ENCODE peak calls at places on chromosomes 3 and 15, in seven cellular contexts. B is AG04450, I is osteoblast, P is BE2C, E is H1, R is fibroblast of the aortic adventitia, Y is astrocyte of the spinal cord. G is an unnamed sample.

GRCh38 chr3:13289771-13290285 is 130.3 kb downstream of the NUP210 start:
- DNase-seq in E (no peak), I (no peak), P (no peak), R (no peak), B (no peak), Y (no peak), G (no peak)

GRCh38 chr15:74337146-74337545 is 30.3 kb downstream of the CYP11A1 start:
- DNase-seq in B (no peak), I (no peak), R (no peak), E (no peak), P (no peak), Y (no peak), G (no peak)

GRCh38 chr15:26838742-26839460 is 28.0 kb upstream of the GABRA5 start:
- DNase-seq in Y (no peak), R (no peak), I (no peak), E (peak), P (peak), B (no peak), G (no peak)

GRCh38 chr3:45551214-45552010 is 43.1 kb upstream of the LIMD1 start:
- DNase-seq in I (peak), E (peak), Y (peak), B (peak), P (peak), R (peak), G (no peak)

GRCh38 chr3:172213168-172213567 is 173.8 kb downstream of the FNDC3B start:
- DNase-seq in B (no peak), I (no peak), P (no peak), R (peak), Y (no peak), E (no peak), G (no peak)

GRCh38 chr3:151410891-151411559 is 26.5 kb upstream of the P2RY12 start:
- DNase-seq in R (peak), B (no peak), E (no peak), Y (peak), P (no peak), I (no peak), G (no peak)

GRCh38 chr3:171189394-171189793 is 162.9 kb upstream of the SLC2A2 start:
- DNase-seq in Y (no peak), R (no peak), E (no peak), P (no peak), B (no peak), I (no peak), G (peak)

GRCh38 chr3:129277829-129278271 is 820 bp upstream of the HMCES start:
- DNase-seq in E (no peak), Y (peak), P (peak), I (peak), R (peak), B (no peak), G (no peak)

GRCh38 chr3:140541975-140542653 is 135.8 kb upstream of the TRIM42 start:
- DNase-seq in R (no peak), B (no peak), I (no peak), Y (no peak), P (no peak), E (no peak), G (no peak)

GRCh38 chr3:13214847-13215472 is 141.7 kb upstream of the IQSEC1 start:
- DNase-seq in E (no peak), P (no peak), I (peak), R (no peak), Y (no peak), B (no peak), G (no peak)

GRCh38 chr3:124964432-124964831 is 29.9 kb upstream of the MUC13 start:
- DNase-seq in R (peak), I (no peak), B (peak), Y (peak), P (no peak), E (no peak), G (no peak)

GRCh38 chr3:52786330-52787215 is 8.0 kb upstream of the ITIH3 start:
- DNase-seq in Y (no peak), I (peak), P (no peak), R (no peak), B (no peak), E (no peak), G (no peak)

GRCh38 chr15:63870403-63871209 is 36.9 kb upstream of the HERC1 start:
- DNase-seq in P (no peak), Y (peak), E (peak), I (peak), B (peak), R (peak), G (no peak)

GRCh38 chr3:142888099-142888483 is 792 bp downstream of the PCOLCE2 start:
- DNase-seq in B (no peak), P (peak), R (peak), E (no peak), I (peak), Y (peak), G (no peak)

GRCh38 chr3:46717447-46718231 is at the start of gene PRSS50:
- DNase-seq in I (peak), R (no peak), P (no peak), E (no peak), B (no peak), Y (no peak), G (no peak)

GRCh38 chr3:193207290-193207689 is 33.7 kb upstream of the PLAAT1 start:
- DNase-seq in P (no peak), E (no peak), B (no peak), Y (no peak), R (no peak), I (no peak), G (no peak)

GRCh38 chr3:134029256-134029733 is 430 bp downstream of the SLCO2A1 start:
- DNase-seq in R (peak), I (peak), B (no peak), E (no peak), Y (peak), P (no peak), G (no peak)

GRCh38 chr3:194686816-194687637 is 1.3 kb downstream of the FAM43A start:
- DNase-seq in R (peak), I (peak), E (no peak), B (no peak), Y (peak), P (peak), G (peak)

GRCh38 chr3:123834631-123835030 is 49.5 kb downstream of the MYLK start:
- DNase-seq in P (no peak), Y (peak), B (peak), I (peak), E (no peak), R (peak), G (no peak)

DNA sequence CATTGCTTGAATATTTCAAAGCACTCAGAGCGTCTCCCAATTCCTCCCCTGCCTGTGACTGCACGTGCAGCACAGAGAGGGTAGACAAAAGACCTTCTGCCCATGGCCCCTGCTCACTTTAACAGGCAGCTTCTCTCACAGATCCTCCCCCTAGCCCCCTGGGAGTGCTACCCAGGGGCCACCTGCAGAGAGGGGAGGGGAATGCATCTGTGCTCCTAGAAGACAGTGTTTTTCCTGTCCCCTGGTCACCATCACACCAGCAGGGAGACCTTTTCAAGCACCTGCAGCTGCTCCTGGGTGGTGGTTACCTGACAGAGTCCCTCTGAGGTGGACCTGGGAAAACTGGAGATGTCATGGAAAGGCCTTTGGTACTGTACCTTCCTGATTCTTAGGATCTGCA is 56.7 kb upstream of the PRR23C start:
- DNase-seq in B (no peak), Y (no peak), P (no peak), E (no peak), I (no peak), R (no peak), G (no peak)
- TF ChIP-seq CTCF in B (no peak), Y (no peak), P (no peak), E (no peak), I (no peak), R (no peak), G (no peak)

GRCh38 chr15:22961661-22962221 is 18.4 kb downstream of the CYFIP1 start:
- DNase-seq in B (no peak), R (peak), E (no peak), Y (peak), I (peak), P (no peak), G (no peak)
- H3K4me3 ChIP-seq in B (peak), R (peak), E (no peak), Y (no peak), I (peak), P (no peak), G (no peak)

DNA sequence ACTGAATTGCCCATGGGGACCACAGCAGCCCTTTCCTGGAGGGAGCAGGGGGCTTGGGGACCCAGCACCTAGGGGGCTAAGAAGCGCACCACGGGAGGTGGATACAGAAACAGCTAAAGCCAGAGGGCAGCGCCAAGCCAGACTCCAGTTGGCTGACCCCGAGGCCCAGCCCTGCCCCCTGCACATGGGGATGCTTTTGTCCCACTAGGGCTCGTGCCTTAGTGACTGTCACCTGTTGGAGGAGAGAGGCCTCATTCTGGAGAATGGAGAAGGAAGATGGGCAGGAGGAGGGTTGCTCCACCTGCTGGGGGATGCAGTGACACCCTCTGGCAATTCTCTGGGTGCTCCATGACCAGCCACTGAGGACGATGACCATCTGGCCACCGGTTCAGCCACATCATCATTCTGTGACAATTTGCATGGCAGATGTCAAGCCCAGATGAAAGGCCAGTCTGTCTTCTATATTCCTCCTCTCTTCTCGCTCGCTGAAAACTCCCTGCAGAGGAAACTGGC is 167.8 kb upstream of the TLE3 start:
- DNase-seq in R (no peak), E (no peak), Y (no peak), I (peak), P (no peak), B (no peak), G (no peak)
- TF ChIP-seq CTCF in R (no peak), E (peak), Y (peak), I (no peak), P (peak), B (peak), G (peak)

DNA sequence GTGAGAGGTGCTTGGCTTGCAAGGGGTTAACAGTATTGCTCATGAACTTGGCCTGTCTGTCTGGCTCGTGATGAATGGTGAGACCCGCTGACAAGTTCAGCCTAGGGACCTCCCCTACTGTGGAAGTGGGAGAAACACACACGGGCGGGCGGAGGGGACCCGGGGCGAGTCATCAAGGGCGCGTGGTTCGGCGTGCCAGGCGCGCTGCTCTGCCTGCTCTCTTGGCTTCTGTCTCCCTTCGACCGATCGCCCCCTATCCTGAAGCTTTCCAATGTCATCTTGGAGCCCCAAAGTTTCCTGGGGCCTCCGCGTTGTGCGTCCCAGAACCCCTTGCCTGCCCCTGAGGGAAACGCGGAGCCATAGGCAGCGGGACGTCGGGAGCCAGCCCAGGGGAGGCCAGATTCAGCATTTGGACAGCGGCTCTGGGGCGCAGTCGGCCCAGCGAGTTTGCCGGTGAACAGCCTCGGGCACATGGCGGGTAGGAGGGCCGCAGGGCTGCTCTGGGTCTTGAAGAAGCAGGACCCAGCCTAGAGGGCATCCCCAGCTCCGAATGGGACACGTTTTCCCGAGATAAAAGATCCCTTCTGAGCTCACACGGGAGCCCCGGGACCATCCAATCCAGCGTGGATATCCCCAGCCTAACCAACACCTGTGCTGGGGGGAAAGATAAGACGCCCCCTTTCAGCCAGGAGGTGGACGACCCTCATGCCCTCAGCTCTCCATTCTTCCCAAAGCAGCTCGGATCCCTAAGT is 27.0 kb upstream of the POLG start:
- DNase-seq in P (peak), E (no peak), R (peak), Y (peak), B (peak), I (peak), G (no peak)
- H3K4me3 ChIP-seq in P (peak), E (no peak), R (no peak), Y (no peak), B (no peak), I (no peak), G (no peak)

GRCh38 chr15:83602021-83602420 is 51.9 kb upstream of the ADAMTSL3 start:
- DNase-seq in Y (no peak), B (no peak), P (no peak), I (no peak), R (no peak), E (no peak), G (no peak)
- TF ChIP-seq CTCF in Y (no peak), B (no peak), P (no peak), I (no peak), R (no peak), E (no peak), G (no peak)

GRCh38 chr3:25789209-25789595 is 688 bp upstream of the OXSM start:
- DNase-seq in R (no peak), P (no peak), I (no peak), B (no peak), E (no peak), Y (no peak), G (no peak)
- H3K4me3 ChIP-seq in R (peak), P (peak), I (peak), B (peak), E (peak), Y (peak), G (peak)

GRCh38 chr3:33093847-33094246 is 3.1 kb downstream of the GLB1 start:
- DNase-seq in B (no peak), P (no peak), I (no peak), Y (no peak), E (no peak), R (no peak), G (no peak)
- TF ChIP-seq CTCF in B (no peak), P (no peak), I (no peak), Y (no peak), E (peak), R (no peak), G (no peak)

DNA sequence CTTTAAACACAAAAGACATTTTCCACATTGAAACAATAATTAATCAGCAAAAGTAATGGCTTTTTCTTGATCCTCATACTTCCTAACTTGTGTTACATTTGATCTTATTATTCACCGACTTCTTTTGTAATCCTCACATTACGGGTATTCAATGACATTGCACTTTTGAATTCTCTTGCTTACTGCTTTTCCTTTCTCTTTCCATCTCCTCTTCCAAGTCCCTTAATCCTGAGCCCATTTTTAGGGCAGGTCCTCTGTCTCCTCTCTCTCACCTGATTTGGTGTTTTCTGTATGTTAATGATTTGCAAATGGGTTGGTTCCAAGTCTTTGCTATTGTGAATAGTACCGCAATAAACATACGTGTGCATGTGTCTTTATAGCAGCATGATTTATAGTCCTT is 48.5 kb upstream of the RAP2B start:
- DNase-seq in Y (no peak), B (no peak), P (no peak), E (no peak), R (no peak), I (no peak), G (no peak)
- H3K4me3 ChIP-seq in Y (no peak), B (no peak), P (no peak), E (no peak), R (no peak), I (no peak), G (no peak)

GRCh38 chr15:36278219-36278618 is 301.2 kb upstream of the CDIN1 start:
- DNase-seq in I (no peak), B (no peak), R (peak), P (peak), E (peak), Y (peak), G (no peak)
- TF ChIP-seq CTCF in I (peak), B (no peak), R (peak), P (peak), E (peak), Y (peak), G (no peak)